ENCODE peak calls at places on chromosomes 11 and 22, in six cellular contexts. One of them, this sample, is unnamed.

GRCh38 chr22:29443452-29443851 is 5.1 kb downstream of the RFPL1 start:
- DNase-seq in neural crest cell: no peak
- DNase-seq in cardiac fibroblast: peak
- DNase-seq in psoas muscle: no peak
- DNase-seq in HL-60: no peak
- DNase-seq in AG09319: no peak
- DNase-seq in this sample: no peak

GRCh38 chr11:85967457-85967856 is 101.4 kb downstream of the PICALM start:
- DNase-seq in neural crest cell: no peak
- DNase-seq in cardiac fibroblast: no peak
- DNase-seq in psoas muscle: no peak
- DNase-seq in HL-60: no peak
- DNase-seq in AG09319: no peak
- DNase-seq in this sample: no peak

GRCh38 chr22:40813912-40814315 is 5.2 kb downstream of the SLC25A17 start:
- DNase-seq in neural crest cell: no peak
- DNase-seq in cardiac fibroblast: no peak
- DNase-seq in psoas muscle: no peak
- DNase-seq in HL-60: no peak
- DNase-seq in AG09319: no peak
- DNase-seq in this sample: no peak

GRCh38 chr11:115501895-115502589 is 2.2 kb downstream of the CADM1 start:
- DNase-seq in neural crest cell: no peak
- DNase-seq in cardiac fibroblast: no peak
- DNase-seq in psoas muscle: no peak
- DNase-seq in HL-60: no peak
- DNase-seq in AG09319: no peak
- DNase-seq in this sample: peak

GRCh38 chr11:12390687-12391110 is 13.3 kb downstream of the PARVA start:
- DNase-seq in neural crest cell: no peak
- DNase-seq in cardiac fibroblast: no peak
- DNase-seq in psoas muscle: no peak
- DNase-seq in HL-60: no peak
- DNase-seq in AG09319: no peak
- DNase-seq in this sample: no peak

GRCh38 chr11:12434255-12434654 is 56.9 kb downstream of the PARVA start:
- DNase-seq in neural crest cell: no peak
- DNase-seq in cardiac fibroblast: no peak
- DNase-seq in psoas muscle: no peak
- DNase-seq in HL-60: no peak
- DNase-seq in AG09319: no peak
- DNase-seq in this sample: no peak

GRCh38 chr11:60925685-60926267 is 1.5 kb downstream of the TMEM132A start:
- DNase-seq in neural crest cell: no peak
- DNase-seq in cardiac fibroblast: no peak
- DNase-seq in psoas muscle: no peak
- DNase-seq in HL-60: no peak
- DNase-seq in AG09319: no peak
- DNase-seq in this sample: no peak

GRCh38 chr11:14892036-14892556 is at the start of gene CYP2R1:
- DNase-seq in neural crest cell: peak
- DNase-seq in cardiac fibroblast: peak
- DNase-seq in psoas muscle: peak
- DNase-seq in HL-60: peak
- DNase-seq in AG09319: peak
- DNase-seq in this sample: peak

GRCh38 chr11:126544311-126545056 is 189.0 kb downstream of the ST3GAL4 start:
- DNase-seq in neural crest cell: peak
- DNase-seq in cardiac fibroblast: peak
- DNase-seq in psoas muscle: no peak
- DNase-seq in HL-60: no peak
- DNase-seq in AG09319: no peak
- DNase-seq in this sample: peak

GRCh38 chr11:66979336-66979980 is 4.4 kb downstream of the C11orf86 start:
- DNase-seq in neural crest cell: no peak
- DNase-seq in cardiac fibroblast: peak
- DNase-seq in psoas muscle: no peak
- DNase-seq in HL-60: no peak
- DNase-seq in AG09319: no peak
- DNase-seq in this sample: no peak

GRCh38 chr11:6400431-6401345 is 10.4 kb downstream of the SMPD1 start:
- DNase-seq in neural crest cell: no peak
- DNase-seq in cardiac fibroblast: no peak
- DNase-seq in psoas muscle: no peak
- DNase-seq in HL-60: no peak
- DNase-seq in AG09319: no peak
- DNase-seq in this sample: no peak

GRCh38 chr22:43050995-43051394 is 36.0 kb upstream of the PACSIN2 start:
- DNase-seq in neural crest cell: no peak
- DNase-seq in cardiac fibroblast: no peak
- DNase-seq in psoas muscle: no peak
- DNase-seq in HL-60: no peak
- DNase-seq in AG09319: no peak
- DNase-seq in this sample: no peak

GRCh38 chr22:43047605-43048004 is 32.7 kb upstream of the PACSIN2 start:
- DNase-seq in neural crest cell: no peak
- DNase-seq in cardiac fibroblast: no peak
- DNase-seq in psoas muscle: no peak
- DNase-seq in HL-60: no peak
- DNase-seq in AG09319: no peak
- DNase-seq in this sample: no peak

GRCh38 chr22:43057641-43058040 is 31.6 kb downstream of the TTLL1 start:
- DNase-seq in neural crest cell: no peak
- DNase-seq in cardiac fibroblast: no peak
- DNase-seq in psoas muscle: no peak
- DNase-seq in HL-60: no peak
- DNase-seq in AG09319: no peak
- DNase-seq in this sample: no peak

DNA sequence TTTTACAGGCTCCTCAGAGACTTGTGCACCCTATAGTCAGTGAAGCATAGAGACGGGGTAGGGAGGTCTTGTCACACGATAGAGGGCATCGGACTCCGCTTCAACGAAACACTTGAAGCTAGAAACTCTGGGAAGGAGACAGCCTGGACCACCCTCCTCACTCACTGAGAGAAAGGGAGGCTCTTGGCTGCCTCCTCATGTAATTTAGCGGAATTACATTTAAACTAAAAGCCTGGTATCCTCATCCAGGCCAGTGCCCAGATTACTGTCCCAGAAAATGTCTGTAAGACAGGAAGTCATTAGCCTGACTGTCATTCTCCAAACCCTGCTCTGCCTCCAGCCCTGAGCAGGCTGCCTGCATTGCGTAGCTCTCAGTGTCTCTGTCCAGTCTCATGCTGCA is 36.0 kb downstream of the TTLL1 start:
- DNase-seq in neural crest cell: peak
- DNase-seq in cardiac fibroblast: no peak
- DNase-seq in psoas muscle: no peak
- DNase-seq in HL-60: no peak
- DNase-seq in AG09319: no peak
- DNase-seq in this sample: no peak
- TF ChIP-seq CTCF in neural crest cell: peak
- TF ChIP-seq CTCF in cardiac fibroblast: peak
- TF ChIP-seq CTCF in psoas muscle: no peak
- TF ChIP-seq CTCF in HL-60: peak
- TF ChIP-seq CTCF in AG09319: no peak
- TF ChIP-seq CTCF in this sample: peak

GRCh38 chr11:134330611-134331564 is 900 bp upstream of the GLB1L2 start:
- DNase-seq in neural crest cell: no peak
- DNase-seq in cardiac fibroblast: no peak
- DNase-seq in psoas muscle: no peak
- DNase-seq in HL-60: no peak
- DNase-seq in AG09319: no peak
- DNase-seq in this sample: no peak

GRCh38 chr11:134333312-134333711 is 1.5 kb downstream of the GLB1L2 start:
- DNase-seq in neural crest cell: no peak
- DNase-seq in cardiac fibroblast: peak
- DNase-seq in psoas muscle: no peak
- DNase-seq in HL-60: no peak
- DNase-seq in AG09319: no peak
- DNase-seq in this sample: no peak

GRCh38 chr11:134331565-134332188 is at the start of gene GLB1L2:
- DNase-seq in neural crest cell: peak
- DNase-seq in cardiac fibroblast: peak
- DNase-seq in psoas muscle: peak
- DNase-seq in HL-60: peak
- DNase-seq in AG09319: no peak
- DNase-seq in this sample: peak

GRCh38 chr11:134332782-134333181 is 994 bp downstream of the GLB1L2 start:
- DNase-seq in neural crest cell: no peak
- DNase-seq in cardiac fibroblast: no peak
- DNase-seq in psoas muscle: no peak
- DNase-seq in HL-60: no peak
- DNase-seq in AG09319: no peak
- DNase-seq in this sample: no peak

GRCh38 chr11:134332189-134332631 is 422 bp downstream of the GLB1L2 start:
- DNase-seq in neural crest cell: peak
- DNase-seq in cardiac fibroblast: no peak
- DNase-seq in psoas muscle: no peak
- DNase-seq in HL-60: no peak
- DNase-seq in AG09319: no peak
- DNase-seq in this sample: peak
- TF ChIP-seq CTCF in neural crest cell: no peak
- TF ChIP-seq CTCF in cardiac fibroblast: no peak
- TF ChIP-seq CTCF in psoas muscle: no peak
- TF ChIP-seq CTCF in HL-60: no peak
- TF ChIP-seq CTCF in AG09319: no peak
- TF ChIP-seq CTCF in this sample: no peak

GRCh38 chr11:111851636-111852035 is 19.7 kb downstream of the ALG9 start:
- DNase-seq in neural crest cell: no peak
- DNase-seq in cardiac fibroblast: peak
- DNase-seq in psoas muscle: no peak
- DNase-seq in HL-60: no peak
- DNase-seq in AG09319: no peak
- DNase-seq in this sample: no peak
- TF ChIP-seq CTCF in neural crest cell: no peak
- TF ChIP-seq CTCF in cardiac fibroblast: peak
- TF ChIP-seq CTCF in psoas muscle: peak
- TF ChIP-seq CTCF in HL-60: peak
- TF ChIP-seq CTCF in AG09319: peak
- TF ChIP-seq CTCF in this sample: no peak

DNA sequence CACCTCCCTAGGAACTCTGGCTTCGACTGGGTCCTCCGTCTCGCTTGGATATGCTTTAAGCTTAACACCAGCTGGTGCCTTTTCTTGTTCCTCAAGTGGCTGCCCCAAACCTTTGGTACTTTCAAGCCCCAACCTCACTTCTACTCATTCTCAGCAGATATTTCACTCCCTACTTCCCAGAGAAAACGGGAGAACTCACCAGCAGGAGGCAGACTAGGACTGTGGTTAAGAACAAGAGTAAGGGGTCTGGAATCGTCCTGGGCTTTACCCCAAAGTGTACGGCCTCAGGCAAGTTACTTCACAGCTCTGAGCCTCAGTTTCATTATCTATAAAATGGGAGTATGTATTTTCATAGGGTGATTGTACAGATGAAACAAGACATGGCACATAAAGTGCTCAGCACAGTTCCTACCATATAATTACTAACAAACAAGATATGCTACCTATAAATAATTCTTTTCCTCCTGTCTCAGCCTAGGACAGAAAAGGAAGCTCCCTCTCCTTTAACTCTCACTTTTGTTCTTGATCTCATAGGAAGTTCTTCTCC is 37.8 kb downstream of the PAMR1 start:
- DNase-seq in neural crest cell: peak
- DNase-seq in cardiac fibroblast: peak
- DNase-seq in psoas muscle: no peak
- DNase-seq in HL-60: no peak
- DNase-seq in AG09319: no peak
- DNase-seq in this sample: peak
- TF ChIP-seq CTCF in neural crest cell: peak
- TF ChIP-seq CTCF in cardiac fibroblast: peak
- TF ChIP-seq CTCF in psoas muscle: peak
- TF ChIP-seq CTCF in HL-60: no peak
- TF ChIP-seq CTCF in AG09319: peak
- TF ChIP-seq CTCF in this sample: peak

GRCh38 chr11:111574373-111575230 is 27.6 kb upstream of the SIK2 start:
- DNase-seq in neural crest cell: no peak
- DNase-seq in cardiac fibroblast: no peak
- DNase-seq in psoas muscle: no peak
- DNase-seq in HL-60: no peak
- DNase-seq in AG09319: no peak
- DNase-seq in this sample: no peak
- TF ChIP-seq CTCF in neural crest cell: no peak
- TF ChIP-seq CTCF in cardiac fibroblast: no peak
- TF ChIP-seq CTCF in psoas muscle: no peak
- TF ChIP-seq CTCF in HL-60: no peak
- TF ChIP-seq CTCF in AG09319: peak
- TF ChIP-seq CTCF in this sample: no peak

DNA sequence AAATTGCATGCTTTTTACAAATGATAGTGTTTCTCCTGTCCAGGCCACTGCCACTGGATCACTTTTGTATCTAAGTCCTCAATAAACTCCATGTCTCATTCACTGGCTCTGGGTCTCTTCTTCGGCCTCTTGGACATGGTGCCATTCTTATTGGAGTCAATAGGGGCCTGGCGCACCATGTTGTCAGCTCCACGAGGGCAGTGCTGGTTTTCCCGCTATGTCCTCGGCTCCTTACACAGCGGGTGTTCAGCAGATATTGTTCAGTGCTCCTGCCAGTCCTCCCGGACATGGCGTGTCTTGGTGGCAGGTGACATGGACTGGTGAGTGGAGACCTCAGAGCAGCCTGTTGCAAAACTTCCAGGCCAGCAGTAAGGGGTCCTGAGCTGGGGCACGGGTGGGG is 3.6 kb upstream of the FAM118A start:
- DNase-seq in neural crest cell: no peak
- DNase-seq in cardiac fibroblast: no peak
- DNase-seq in psoas muscle: no peak
- DNase-seq in HL-60: no peak
- DNase-seq in AG09319: no peak
- DNase-seq in this sample: no peak
- TF ChIP-seq CTCF in neural crest cell: no peak
- TF ChIP-seq CTCF in cardiac fibroblast: no peak
- TF ChIP-seq CTCF in psoas muscle: no peak
- TF ChIP-seq CTCF in HL-60: no peak
- TF ChIP-seq CTCF in AG09319: no peak
- TF ChIP-seq CTCF in this sample: no peak

DNA sequence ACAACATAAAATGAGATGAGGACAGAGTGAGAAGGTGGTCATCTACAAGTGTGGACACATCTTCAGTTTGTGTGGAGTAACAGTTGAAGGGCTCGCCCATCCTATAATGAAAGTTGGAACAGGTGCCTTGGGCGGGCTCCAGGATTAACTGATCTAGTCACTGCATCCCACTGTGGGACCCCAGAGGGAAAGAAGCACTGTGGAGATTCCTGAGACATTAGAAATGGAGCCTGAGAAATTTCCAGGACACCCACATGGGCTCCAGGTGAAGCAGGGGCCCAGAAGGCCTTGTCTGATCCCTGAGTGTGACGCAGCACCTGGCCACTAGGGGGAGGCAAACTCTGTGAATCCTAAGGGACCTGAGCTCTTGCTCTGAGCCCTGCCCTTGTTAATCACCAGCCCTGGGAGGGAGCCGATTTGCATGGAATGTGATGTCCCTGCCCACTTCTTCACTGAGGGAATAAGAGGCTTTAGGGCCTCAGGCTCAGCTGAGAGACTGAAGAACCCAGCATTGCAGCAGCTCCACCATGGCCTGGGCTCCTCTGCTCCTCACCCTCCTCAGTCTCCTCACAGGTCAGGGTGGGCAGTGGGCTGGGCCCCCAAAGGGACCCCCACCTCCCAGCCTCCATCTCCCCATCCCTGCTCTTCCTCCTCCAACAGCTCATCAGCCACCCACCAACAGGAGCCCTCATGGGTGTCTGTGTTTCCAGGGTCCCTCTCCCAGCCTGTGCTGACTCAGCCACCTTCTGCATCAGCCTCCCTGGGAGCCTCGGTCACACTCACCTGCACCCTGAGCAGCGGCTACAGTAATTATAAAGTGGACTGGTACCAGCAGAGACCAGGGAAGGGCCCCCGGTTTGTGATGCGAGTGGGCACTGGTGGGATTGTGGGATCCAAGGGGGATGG is 98.4 kb downstream of the VPREB1 start:
- DNase-seq in neural crest cell: peak
- DNase-seq in cardiac fibroblast: peak
- DNase-seq in psoas muscle: no peak
- DNase-seq in HL-60: no peak
- DNase-seq in AG09319: no peak
- DNase-seq in this sample: peak
- TF ChIP-seq CTCF in neural crest cell: peak
- TF ChIP-seq CTCF in cardiac fibroblast: peak
- TF ChIP-seq CTCF in psoas muscle: peak
- TF ChIP-seq CTCF in HL-60: peak
- TF ChIP-seq CTCF in AG09319: peak
- TF ChIP-seq CTCF in this sample: peak

This sample was measured in endothelial cell.